ENCODE peak calls at places on chromosomes 16 and 17, in seven cellular contexts. K is cardiac fibroblast, B is tibial nerve, Z is mammary epithelial cell, U is fibroblast of the aortic adventitia, Y is lung, J is fibroblast of lung. I is an unnamed sample.

GRCh38 chr16:9039208-9039607 is 52.2 kb upstream of the HAPSTR1 start:
- DNase-seq in K (peak), B (no peak), Z (no peak), U (peak), Y (no peak), J (peak), I (no peak)

GRCh38 chr17:44024271-44024663 is 9.5 kb upstream of the TMEM101 start:
- DNase-seq in K (no peak), B (no peak), Z (no peak), U (no peak), Y (no peak), J (no peak), I (no peak)

GRCh38 chr17:57135748-57136342 is 50.8 kb downstream of the AKAP1 start:
- DNase-seq in K (no peak), B (no peak), Z (no peak), U (no peak), Y (no peak), J (no peak), I (no peak)

GRCh38 chr17:83177611-83178532 is 98.5 kb downstream of the METRNL start:
- DNase-seq in K (no peak), B (peak), Z (no peak), U (no peak), Y (peak), J (no peak), I (no peak)

GRCh38 chr16:69861276-69862030 is 89.7 kb upstream of the CLEC18A start:
- DNase-seq in K (peak), B (no peak), Z (no peak), U (peak), Y (peak), J (peak), I (peak)

GRCh38 chr17:76562734-76563148 is 22.9 kb downstream of the PRCD start:
- DNase-seq in K (peak), B (no peak), Z (peak), U (peak), Y (no peak), J (peak), I (no peak)

GRCh38 chr16:5412721-5413120 is 315.1 kb upstream of the EEF2KMT start:
- DNase-seq in K (no peak), B (no peak), Z (no peak), U (no peak), Y (no peak), J (peak), I (no peak)

GRCh38 chr16:10172848-10173655 is 9.2 kb downstream of the GRIN2A start:
- DNase-seq in K (peak), B (no peak), Z (peak), U (no peak), Y (no peak), J (peak), I (no peak)

GRCh38 chr16:12028220-12028619 is 51.7 kb downstream of the SNX29 start:
- DNase-seq in K (no peak), B (no peak), Z (no peak), U (no peak), Y (no peak), J (no peak), I (no peak)

GRCh38 chr16:81723098-81723723 is 55.9 kb upstream of the PLCG2 start:
- DNase-seq in K (peak), B (no peak), Z (peak), U (peak), Y (no peak), J (peak), I (peak)

GRCh38 chr16:30740364-30741251 is 7.6 kb upstream of the PHKG2 start:
- DNase-seq in K (peak), B (peak), Z (peak), U (peak), Y (peak), J (peak), I (peak)

GRCh38 chr16:57813466-57813865 is 11.2 kb upstream of the KIFC3 start:
- DNase-seq in K (no peak), B (no peak), Z (no peak), U (no peak), Y (no peak), J (no peak), I (no peak)

GRCh38 chr16:56883586-56883985 is 18.6 kb downstream of the SLC12A3 start:
- DNase-seq in K (no peak), B (no peak), Z (no peak), U (no peak), Y (no peak), J (no peak), I (no peak)

GRCh38 chr17:10574324-10574723 is 24.9 kb upstream of the MYH2 start:
- DNase-seq in K (no peak), B (no peak), Z (no peak), U (no peak), Y (no peak), J (no peak), I (no peak)

GRCh38 chr17:77475012-77475976 is 334.5 kb downstream of the SEC14L1 start:
- DNase-seq in K (peak), B (no peak), Z (peak), U (peak), Y (no peak), J (peak), I (no peak)

GRCh38 chr17:36749493-36749892 is 148.1 kb downstream of the MRM1 start:
- DNase-seq in K (no peak), B (no peak), Z (no peak), U (no peak), Y (no peak), J (no peak), I (no peak)

GRCh38 chr17:79281803-79282202 is 207.2 kb downstream of the ENGASE start:
- DNase-seq in K (no peak), B (no peak), Z (no peak), U (no peak), Y (no peak), J (no peak), I (no peak)

GRCh38 chr16:15690296-15690695 is 40.3 kb downstream of the NDE1 start:
- DNase-seq in K (peak), B (no peak), Z (no peak), U (no peak), Y (no peak), J (peak), I (no peak)

GRCh38 chr17:72136692-72137550 is 16.1 kb downstream of the SOX9 start:
- DNase-seq in K (peak), B (no peak), Z (peak), U (peak), Y (no peak), J (peak), I (no peak)

GRCh38 chr16:78775161-78775561 is 675.7 kb downstream of the WWOX start:
- DNase-seq in K (no peak), B (no peak), Z (no peak), U (no peak), Y (no peak), J (no peak), I (no peak)

GRCh38 chr16:84503751-84504395 is 586 bp downstream of the MEAK7 start:
- DNase-seq in K (peak), B (no peak), Z (peak), U (peak), Y (no peak), J (peak), I (no peak)

GRCh38 chr16:67648088-67648763 is 3.3 kb downstream of the CARMIL2 start:
- DNase-seq in K (no peak), B (no peak), Z (no peak), U (no peak), Y (no peak), J (no peak), I (no peak)

GRCh38 chr17:22301353-22301745 is 609.0 kb downstream of the KCNJ18 start:
- DNase-seq in K (no peak), B (no peak), Z (no peak), U (no peak), Y (no peak), J (no peak), I (no peak)
- H3K4me3 ChIP-seq in K (no peak), B (no peak), Z (no peak), U (no peak), Y (no peak), J (no peak), I (no peak)

GRCh38 chr16:50320310-50320709 is 48.5 kb downstream of the BRD7 start:
- DNase-seq in K (no peak), B (no peak), Z (no peak), U (no peak), Y (no peak), J (no peak), I (no peak)

GRCh38 chr16:50322333-50322732 is 46.5 kb downstream of the BRD7 start:
- DNase-seq in K (no peak), B (no peak), Z (no peak), U (no peak), Y (no peak), J (no peak), I (no peak)

GRCh38 chr16:50324345-50324744 is 44.4 kb downstream of the BRD7 start:
- DNase-seq in K (no peak), B (no peak), Z (no peak), U (no peak), Y (no peak), J (no peak), I (no peak)

GRCh38 chr16:50326264-50326663 is 42.5 kb downstream of the BRD7 start:
- DNase-seq in K (no peak), B (no peak), Z (no peak), U (no peak), Y (no peak), J (no peak), I (no peak)

GRCh38 chr16:50323335-50324011 is 45.3 kb downstream of the BRD7 start:
- DNase-seq in K (peak), B (no peak), Z (no peak), U (peak), Y (no peak), J (peak), I (no peak)
- TF ChIP-seq CTCF in K (peak), B (no peak), Z (peak), U (peak), Y (no peak), J (no peak), I (peak)

GRCh38 chr17:6938637-6939036 is 57.2 kb upstream of the ALOX12 start:
- DNase-seq in K (no peak), B (no peak), Z (no peak), U (no peak), Y (no peak), J (no peak), I (no peak)

GRCh38 chr17:6936370-6937028 is 59.4 kb upstream of the ALOX12 start:
- DNase-seq in K (peak), B (no peak), Z (no peak), U (no peak), Y (peak), J (peak), I (no peak)

GRCh38 chr17:6941989-6942388 is 53.9 kb upstream of the ALOX12 start:
- DNase-seq in K (no peak), B (no peak), Z (no peak), U (no peak), Y (no peak), J (no peak), I (no peak)

GRCh38 chr17:6940186-6940649 is 55.6 kb upstream of the ALOX12 start:
- DNase-seq in K (peak), B (no peak), Z (no peak), U (peak), Y (no peak), J (no peak), I (no peak)
- H3K4me3 ChIP-seq in K (no peak), B (no peak), Z (no peak), U (peak), Y (no peak), J (peak), I (no peak)

GRCh38 chr17:68657166-68657940 is 56.2 kb upstream of the FAM20A start:
- DNase-seq in K (no peak), B (no peak), Z (no peak), U (no peak), Y (no peak), J (no peak), I (no peak)

GRCh38 chr17:68661265-68662036 is 60.3 kb upstream of the FAM20A start:
- DNase-seq in K (no peak), B (no peak), Z (no peak), U (no peak), Y (no peak), J (no peak), I (no peak)

GRCh38 chr17:68658999-68659780 is 58.0 kb upstream of the FAM20A start:
- DNase-seq in K (no peak), B (no peak), Z (peak), U (no peak), Y (no peak), J (no peak), I (no peak)

GRCh38 chr17:68660302-68660701 is 59.1 kb upstream of the FAM20A start:
- DNase-seq in K (no peak), B (no peak), Z (no peak), U (no peak), Y (no peak), J (no peak), I (no peak)

DNA sequence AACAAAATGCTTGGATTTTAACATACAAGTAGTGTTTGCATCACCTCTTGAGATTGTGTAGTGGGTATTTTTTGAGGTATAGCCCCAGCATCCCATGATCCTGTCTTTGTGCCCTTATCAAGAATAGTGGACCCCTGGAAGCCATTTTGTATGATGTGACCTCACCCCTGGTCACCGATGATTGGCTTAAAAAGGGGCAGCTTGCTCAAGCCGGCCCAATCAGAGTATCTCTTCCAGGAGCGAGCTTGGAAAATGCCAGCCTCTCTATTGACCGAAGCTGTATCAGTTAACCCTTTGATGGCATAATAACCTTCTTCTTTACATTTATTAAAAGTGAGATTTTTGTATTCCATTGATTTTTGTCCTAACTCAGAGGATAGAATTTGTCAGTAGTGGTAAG is 55.5 kb upstream of the FAM20A start:
- DNase-seq in K (no peak), B (no peak), Z (no peak), U (no peak), Y (no peak), J (no peak), I (no peak)
- TF ChIP-seq CTCF in K (no peak), B (no peak), Z (no peak), U (no peak), Y (no peak), J (no peak), I (no peak)

DNA sequence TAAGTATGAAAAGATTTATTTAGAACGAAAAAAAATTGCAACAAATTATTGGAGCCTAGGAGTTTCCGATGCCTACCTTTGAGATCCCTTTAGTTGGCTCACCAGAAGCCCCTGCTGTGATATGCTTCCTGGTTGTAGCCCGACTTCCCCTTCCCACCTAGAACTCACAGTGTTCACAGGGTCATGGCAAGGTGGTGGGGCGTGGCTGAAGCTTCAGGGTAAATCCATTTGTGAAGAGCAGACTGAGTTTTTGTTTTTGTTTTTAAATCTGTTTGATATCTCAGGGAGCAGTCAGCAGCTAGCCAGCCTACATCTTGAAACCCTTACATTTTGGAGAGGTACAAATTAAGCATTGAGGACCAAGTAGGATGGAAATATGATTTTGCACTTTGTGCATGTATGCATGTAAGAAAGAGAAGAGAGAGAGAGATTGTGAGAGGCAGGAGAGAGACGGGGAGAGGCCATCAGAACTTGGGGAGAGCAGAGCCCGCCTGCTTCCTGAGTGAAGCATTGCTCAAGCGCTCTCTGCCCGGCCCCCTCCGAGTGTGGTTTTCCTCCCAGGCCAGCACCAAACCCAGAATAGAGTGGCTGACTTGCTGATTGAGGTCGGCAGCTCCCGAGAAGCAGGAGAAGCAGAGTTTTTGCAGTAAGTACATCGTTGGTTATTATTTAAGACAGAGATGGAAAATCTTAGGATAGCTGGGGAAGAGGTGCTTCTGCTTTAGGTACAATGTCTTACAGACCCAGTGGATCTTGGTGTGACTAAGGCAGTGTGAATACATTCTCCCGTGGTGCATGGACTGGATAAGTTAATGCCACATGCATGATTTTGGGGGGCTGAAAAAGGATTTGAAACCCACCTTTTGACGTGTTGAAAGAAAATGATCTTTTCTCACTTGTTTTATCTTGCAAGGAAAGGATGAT is 64.2 kb downstream of the SPECC1 start:
- DNase-seq in K (peak), B (peak), Z (no peak), U (peak), Y (peak), J (peak), I (no peak)
- H3K4me3 ChIP-seq in K (no peak), B (no peak), Z (no peak), U (no peak), Y (no peak), J (no peak), I (no peak)

DNA sequence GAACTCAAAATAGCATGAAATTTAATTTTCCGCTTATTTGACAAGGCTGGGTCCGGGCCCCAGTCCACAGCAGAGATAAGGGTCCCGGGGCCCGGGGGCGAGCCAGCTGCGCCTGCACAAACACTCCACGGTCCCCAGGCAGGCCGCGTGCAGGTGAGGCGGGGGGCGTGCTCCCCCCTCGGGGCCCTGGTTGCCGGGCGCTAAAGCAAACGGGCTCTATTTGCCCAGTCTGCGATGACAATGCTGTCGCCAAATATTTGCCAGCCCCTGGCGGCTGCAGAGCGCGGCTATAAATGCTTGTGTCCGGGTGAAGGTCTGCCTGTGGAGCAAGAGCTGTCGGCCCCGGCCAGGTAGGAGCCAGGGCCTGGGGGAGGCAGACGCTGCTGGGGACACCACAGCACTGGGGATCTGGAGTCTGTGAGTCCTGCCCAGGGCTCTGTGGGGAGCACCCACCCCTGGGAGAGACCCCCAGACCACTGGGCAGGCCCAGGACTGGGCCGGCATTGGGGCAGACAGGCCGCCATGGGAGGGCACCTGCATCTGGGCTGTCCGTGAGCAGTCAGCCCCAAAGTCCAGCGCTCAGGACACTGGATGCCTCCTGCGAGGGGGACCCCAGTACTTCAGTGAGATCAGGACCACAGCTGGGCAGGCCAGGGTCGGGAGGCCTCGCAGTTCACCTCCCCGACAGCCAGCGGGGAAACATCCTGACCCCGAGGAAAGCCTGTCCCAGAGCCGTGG is at the start of gene PERCC1:
- DNase-seq in K (no peak), B (no peak), Z (no peak), U (no peak), Y (no peak), J (no peak), I (peak)
- TF ChIP-seq CTCF in K (no peak), B (no peak), Z (no peak), U (no peak), Y (no peak), J (no peak), I (peak)

I was measured in LNCaP clone FGC.